ENCODE peak calls at places on chromosome 9, in eight cellular contexts. One of them, this sample, is unnamed.

GRCh38 chr9:83208065-83208850 is 145.3 kb upstream of the RASEF start:
- DNase-seq in mucosa of descending colon: peak; percentile 15
- DNase-seq in Peyer's patch: no peak
- DNase-seq in Calu3: no peak
- DNase-seq in AG09319: no peak
- DNase-seq in heart right ventricle: no peak
- DNase-seq in kidney epithelial cell: no peak
- DNase-seq in AG09309: no peak
- DNase-seq in this sample: no peak

GRCh38 chr9:14313378-14313940 is 482 bp downstream of the NFIB start:
- DNase-seq in Calu3: no peak
- DNase-seq in mucosa of descending colon: peak; percentile 47
- DNase-seq in Peyer's patch: peak; percentile 64
- DNase-seq in kidney epithelial cell: no peak
- DNase-seq in AG09319: no peak
- DNase-seq in heart right ventricle: no peak
- DNase-seq in AG09309: no peak
- DNase-seq in this sample: no peak

GRCh38 chr9:68749579-68750159 is 44.6 kb downstream of the PIP5K1B start:
- DNase-seq in heart right ventricle: no peak
- DNase-seq in Peyer's patch: no peak
- DNase-seq in mucosa of descending colon: no peak
- DNase-seq in AG09309: no peak
- DNase-seq in AG09319: no peak
- DNase-seq in Calu3: no peak
- DNase-seq in kidney epithelial cell: no peak
- DNase-seq in this sample: no peak

GRCh38 chr9:121838757-121839669 is 187.6 kb downstream of the DAB2IP start:
- DNase-seq in Peyer's patch: no peak
- DNase-seq in kidney epithelial cell: no peak
- DNase-seq in AG09309: no peak
- DNase-seq in Calu3: no peak
- DNase-seq in mucosa of descending colon: no peak
- DNase-seq in heart right ventricle: no peak
- DNase-seq in AG09319: no peak
- DNase-seq in this sample: no peak

GRCh38 chr9:133824106-133824801 is 86.1 kb upstream of the SARDH start:
- DNase-seq in Calu3: no peak
- DNase-seq in AG09309: no peak
- DNase-seq in AG09319: no peak
- DNase-seq in mucosa of descending colon: no peak
- DNase-seq in Peyer's patch: no peak
- DNase-seq in heart right ventricle: no peak
- DNase-seq in kidney epithelial cell: no peak
- DNase-seq in this sample: no peak

GRCh38 chr9:116566677-116567488 is 120.2 kb upstream of the TRIM32 start:
- DNase-seq in AG09319: no peak
- DNase-seq in mucosa of descending colon: peak; percentile 45
- DNase-seq in AG09309: no peak
- DNase-seq in Peyer's patch: no peak
- DNase-seq in heart right ventricle: no peak
- DNase-seq in Calu3: peak; percentile 10
- DNase-seq in kidney epithelial cell: no peak
- DNase-seq in this sample: no peak

GRCh38 chr9:18437315-18438200 is 36.4 kb upstream of the ADAMTSL1 start:
- DNase-seq in AG09309: no peak
- DNase-seq in kidney epithelial cell: no peak
- DNase-seq in Calu3: no peak
- DNase-seq in AG09319: no peak
- DNase-seq in Peyer's patch: peak; percentile 52
- DNase-seq in mucosa of descending colon: no peak
- DNase-seq in heart right ventricle: peak; percentile 62
- DNase-seq in this sample: no peak

GRCh38 chr9:16726718-16727451 is 143.6 kb downstream of the BNC2 start:
- DNase-seq in kidney epithelial cell: no peak
- DNase-seq in Peyer's patch: peak; percentile 76
- DNase-seq in AG09319: peak; percentile 32
- DNase-seq in Calu3: peak; percentile 51
- DNase-seq in mucosa of descending colon: peak; percentile 44
- DNase-seq in AG09309: peak; percentile 64
- DNase-seq in heart right ventricle: peak; percentile 71
- DNase-seq in this sample: no peak

GRCh38 chr9:33785914-33786313 is 9.4 kb upstream of the PRSS3 start:
- DNase-seq in Peyer's patch: no peak
- DNase-seq in AG09309: no peak
- DNase-seq in AG09319: no peak
- DNase-seq in mucosa of descending colon: no peak
- DNase-seq in kidney epithelial cell: no peak
- DNase-seq in heart right ventricle: no peak
- DNase-seq in Calu3: no peak
- DNase-seq in this sample: no peak

GRCh38 chr9:106479679-106480078 is 383.3 kb upstream of the ZNF462 start:
- DNase-seq in Peyer's patch: no peak
- DNase-seq in Calu3: no peak
- DNase-seq in AG09309: no peak
- DNase-seq in AG09319: no peak
- DNase-seq in heart right ventricle: no peak
- DNase-seq in kidney epithelial cell: no peak
- DNase-seq in mucosa of descending colon: no peak
- DNase-seq in this sample: no peak

GRCh38 chr9:113574381-113575262 is 111.1 kb downstream of the RGS3 start:
- DNase-seq in kidney epithelial cell: no peak
- DNase-seq in AG09319: no peak
- DNase-seq in Peyer's patch: no peak
- DNase-seq in AG09309: no peak
- DNase-seq in heart right ventricle: no peak
- DNase-seq in Calu3: no peak
- DNase-seq in mucosa of descending colon: no peak
- DNase-seq in this sample: no peak

GRCh38 chr9:84146893-84147705 is 166.5 kb downstream of the RMI1 start:
- DNase-seq in Calu3: no peak
- DNase-seq in mucosa of descending colon: peak; percentile 42
- DNase-seq in AG09319: no peak
- DNase-seq in heart right ventricle: no peak
- DNase-seq in Peyer's patch: no peak
- DNase-seq in AG09309: peak; percentile 20
- DNase-seq in kidney epithelial cell: no peak
- DNase-seq in this sample: no peak

GRCh38 chr9:81150016-81150625 is 539.2 kb downstream of the TLE1 start:
- DNase-seq in Calu3: no peak
- DNase-seq in AG09309: no peak
- DNase-seq in heart right ventricle: no peak
- DNase-seq in mucosa of descending colon: peak; percentile 5
- DNase-seq in Peyer's patch: no peak
- DNase-seq in kidney epithelial cell: no peak
- DNase-seq in AG09319: no peak
- DNase-seq in this sample: no peak

GRCh38 chr9:121811140-121811539 is 159.7 kb downstream of the DAB2IP start:
- DNase-seq in AG09319: no peak
- DNase-seq in mucosa of descending colon: no peak
- DNase-seq in AG09309: no peak
- DNase-seq in heart right ventricle: no peak
- DNase-seq in kidney epithelial cell: no peak
- DNase-seq in Calu3: no peak
- DNase-seq in Peyer's patch: no peak
- DNase-seq in this sample: no peak

GRCh38 chr9:107286057-107286456 is 3.0 kb downstream of the RAD23B start:
- DNase-seq in Calu3: no peak
- DNase-seq in AG09309: no peak
- DNase-seq in mucosa of descending colon: no peak
- DNase-seq in Peyer's patch: no peak
- DNase-seq in AG09319: no peak
- DNase-seq in kidney epithelial cell: peak; percentile 47
- DNase-seq in heart right ventricle: no peak
- DNase-seq in this sample: no peak

GRCh38 chr9:138043061-138043410 is 165.5 kb downstream of the CACNA1B start:
- DNase-seq in mucosa of descending colon: no peak
- DNase-seq in Calu3: no peak
- DNase-seq in AG09319: no peak
- DNase-seq in Peyer's patch: no peak
- DNase-seq in AG09309: no peak
- DNase-seq in kidney epithelial cell: no peak
- DNase-seq in heart right ventricle: no peak
- DNase-seq in this sample: no peak

GRCh38 chr9:108477538-108478006 is 378.2 kb downstream of the ACTL7B start:
- DNase-seq in Calu3: no peak
- DNase-seq in Peyer's patch: no peak
- DNase-seq in kidney epithelial cell: no peak
- DNase-seq in heart right ventricle: no peak
- DNase-seq in AG09319: peak; percentile 39
- DNase-seq in AG09309: peak; percentile 76
- DNase-seq in mucosa of descending colon: peak; percentile 90
- DNase-seq in this sample: no peak
- TF ChIP-seq CTCF in Calu3: no peak
- TF ChIP-seq CTCF in Peyer's patch: no peak
- TF ChIP-seq CTCF in kidney epithelial cell: no peak
- TF ChIP-seq CTCF in heart right ventricle: no peak
- TF ChIP-seq CTCF in AG09319: no peak
- TF ChIP-seq CTCF in AG09309: no peak
- TF ChIP-seq CTCF in mucosa of descending colon: no peak
- TF ChIP-seq CTCF in this sample: no peak

DNA sequence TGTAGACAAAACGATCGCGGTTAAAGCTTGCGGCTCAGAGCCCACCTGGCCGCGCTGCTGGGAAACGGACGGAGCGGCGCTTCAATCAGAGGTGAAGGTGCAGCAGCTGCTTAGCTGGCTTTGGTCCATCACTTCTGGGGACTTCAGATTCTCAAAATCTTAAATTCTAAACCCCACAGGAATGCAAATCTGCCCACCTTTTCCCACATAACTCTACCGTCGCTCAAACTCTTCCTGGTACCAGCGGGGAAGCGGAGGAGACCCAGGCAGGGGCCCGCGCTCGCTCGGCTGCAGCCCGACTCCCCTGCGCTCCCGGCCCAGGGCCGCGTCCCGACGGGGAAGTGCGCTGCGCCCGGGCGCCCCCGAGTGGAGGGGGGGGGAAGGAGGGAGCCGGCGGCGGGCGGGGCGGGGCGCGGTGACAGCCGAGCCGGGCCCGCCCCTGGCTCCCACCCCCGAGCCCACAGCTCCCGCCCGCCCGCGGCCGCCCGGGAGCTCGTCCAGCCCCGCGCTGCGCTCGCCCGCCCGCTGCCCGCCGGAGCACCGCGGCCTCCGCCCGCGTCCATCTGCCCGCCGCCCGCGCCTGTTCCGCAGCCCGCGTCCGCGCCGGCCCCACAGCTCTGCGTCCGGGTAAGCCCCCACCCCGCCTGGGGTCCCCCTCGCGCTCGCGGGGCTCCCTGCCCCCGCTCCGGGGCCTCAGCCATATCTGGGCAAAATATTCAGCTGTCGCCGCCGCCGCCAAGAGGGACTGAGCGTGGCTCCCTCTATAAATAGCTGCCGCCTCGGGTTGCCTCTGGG is at the start of gene TMOD1:
- DNase-seq in heart right ventricle: peak; percentile 88
- DNase-seq in AG09309: no peak
- DNase-seq in Peyer's patch: peak; percentile 82
- DNase-seq in mucosa of descending colon: peak; percentile 75
- DNase-seq in Calu3: peak; percentile 69
- DNase-seq in kidney epithelial cell: no peak
- DNase-seq in AG09319: no peak
- DNase-seq in this sample: peak; percentile 48
- TF ChIP-seq CTCF in heart right ventricle: no peak
- TF ChIP-seq CTCF in AG09309: no peak
- TF ChIP-seq CTCF in Peyer's patch: no peak
- TF ChIP-seq CTCF in mucosa of descending colon: peak; percentile 35
- TF ChIP-seq CTCF in Calu3: no peak
- TF ChIP-seq CTCF in kidney epithelial cell: no peak
- TF ChIP-seq CTCF in AG09319: no peak
- TF ChIP-seq CTCF in this sample: no peak

GRCh38 chr9:100445903-100446549 is 19.1 kb downstream of the MSANTD3 start:
- DNase-seq in kidney epithelial cell: no peak
- DNase-seq in AG09309: no peak
- DNase-seq in Calu3: no peak
- DNase-seq in AG09319: no peak
- DNase-seq in Peyer's patch: no peak
- DNase-seq in mucosa of descending colon: peak; percentile 17
- DNase-seq in heart right ventricle: no peak
- DNase-seq in this sample: no peak

GRCh38 chr9:100443781-100444768 is 17.1 kb downstream of the MSANTD3 start:
- DNase-seq in Peyer's patch: no peak
- DNase-seq in AG09309: no peak
- DNase-seq in AG09319: no peak
- DNase-seq in kidney epithelial cell: no peak
- DNase-seq in Calu3: no peak
- DNase-seq in heart right ventricle: no peak
- DNase-seq in mucosa of descending colon: no peak
- DNase-seq in this sample: no peak

GRCh38 chr9:100448266-100448665 is 21.3 kb downstream of the MSANTD3 start:
- DNase-seq in heart right ventricle: no peak
- DNase-seq in Peyer's patch: no peak
- DNase-seq in mucosa of descending colon: no peak
- DNase-seq in AG09309: no peak
- DNase-seq in kidney epithelial cell: no peak
- DNase-seq in Calu3: no peak
- DNase-seq in AG09319: no peak
- DNase-seq in this sample: no peak

GRCh38 chr9:100442072-100442471 is 15.1 kb downstream of the MSANTD3 start:
- DNase-seq in AG09309: no peak
- DNase-seq in kidney epithelial cell: no peak
- DNase-seq in Peyer's patch: no peak
- DNase-seq in AG09319: no peak
- DNase-seq in mucosa of descending colon: no peak
- DNase-seq in Calu3: no peak
- DNase-seq in heart right ventricle: no peak
- DNase-seq in this sample: no peak

DNA sequence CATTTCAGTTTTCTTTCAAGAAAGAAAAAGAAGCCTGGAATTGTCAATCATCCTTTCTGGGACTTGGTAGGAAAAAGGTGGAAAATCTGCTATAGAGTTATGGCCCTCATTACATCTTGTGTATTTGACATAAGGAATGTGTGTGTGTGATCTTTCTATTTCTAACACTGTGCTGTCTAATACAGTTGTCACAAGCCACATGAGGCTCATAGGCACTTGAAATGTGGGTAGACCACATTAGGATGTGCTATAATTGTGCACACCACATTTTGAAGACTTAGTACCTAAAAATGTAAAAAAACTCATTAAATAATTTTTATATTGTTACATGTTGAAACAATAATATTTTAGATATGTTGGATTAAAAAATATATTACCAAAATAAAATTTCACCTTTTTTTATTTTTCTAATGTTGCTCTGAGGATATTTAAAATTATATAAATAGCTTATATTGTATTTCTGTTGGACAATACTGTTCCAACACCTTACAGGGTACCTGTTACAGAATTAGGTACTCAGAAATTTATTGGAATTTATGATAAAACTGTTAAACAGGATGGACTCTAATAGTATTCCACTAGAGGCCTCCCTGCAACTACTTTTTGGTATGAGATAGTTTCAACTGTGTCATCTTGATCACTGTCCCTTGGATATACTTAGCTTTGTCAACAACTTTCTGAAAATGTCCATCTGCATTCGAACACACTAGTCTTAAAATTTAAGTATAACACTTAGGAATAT is 18.4 kb downstream of the MSANTD3 start:
- DNase-seq in kidney epithelial cell: no peak
- DNase-seq in Calu3: no peak
- DNase-seq in AG09319: no peak
- DNase-seq in AG09309: no peak
- DNase-seq in Peyer's patch: no peak
- DNase-seq in heart right ventricle: no peak
- DNase-seq in mucosa of descending colon: no peak
- DNase-seq in this sample: no peak
- TF ChIP-seq CTCF in kidney epithelial cell: no peak
- TF ChIP-seq CTCF in Calu3: no peak
- TF ChIP-seq CTCF in AG09319: no peak
- TF ChIP-seq CTCF in AG09309: no peak
- TF ChIP-seq CTCF in Peyer's patch: no peak
- TF ChIP-seq CTCF in heart right ventricle: no peak
- TF ChIP-seq CTCF in mucosa of descending colon: no peak
- TF ChIP-seq CTCF in this sample: no peak

GRCh38 chr9:99269429-99269828 is 47.3 kb downstream of the SEC61B start:
- DNase-seq in AG09319: peak; percentile 83
- DNase-seq in Peyer's patch: no peak
- DNase-seq in mucosa of descending colon: no peak
- DNase-seq in kidney epithelial cell: no peak
- DNase-seq in Calu3: no peak
- DNase-seq in heart right ventricle: no peak
- DNase-seq in AG09309: peak; percentile 90
- DNase-seq in this sample: no peak
- TF ChIP-seq CTCF in AG09319: no peak
- TF ChIP-seq CTCF in Peyer's patch: no peak
- TF ChIP-seq CTCF in mucosa of descending colon: no peak
- TF ChIP-seq CTCF in kidney epithelial cell: no peak
- TF ChIP-seq CTCF in Calu3: no peak
- TF ChIP-seq CTCF in heart right ventricle: no peak
- TF ChIP-seq CTCF in AG09309: no peak
- TF ChIP-seq CTCF in this sample: no peak

This sample was measured in activated B cell treated with CpG ODN at 0.5 μM for 24 hours.